ENCODE peak calls at places on chromosome 18, in eight cellular contexts. C is GM03348; H is astrocyte of the spinal cord; X is RKO; E is activated CD4-positive, alpha-beta T cell treated with anti-CD3 and anti-CD28 coated beads, Interleukin-2, amount 50 U/mL, for 1 hour; G is uterus; Z is NB4; B is pancreas. L is an unnamed sample.

GRCh38 chr18:44826418-44827259 is 146.0 kb downstream of the SETBP1 start:
- DNase-seq in C (peak; percentile 75), H (peak; percentile 98), X (no peak), E (no peak), G (peak; percentile 78), Z (no peak), B (peak; percentile 81), L (peak; percentile 85)

GRCh38 chr18:34643982-34644381 is 66.1 kb upstream of the DTNA start:
- DNase-seq in C (no peak), H (peak; percentile 30), X (no peak), E (no peak), G (no peak), Z (no peak), B (no peak), L (peak; percentile 38)

GRCh38 chr18:77071711-77072292 is 60.8 kb downstream of the MBP start:
- DNase-seq in C (peak; percentile 68), H (peak; percentile 95), X (no peak), E (peak; percentile 74), G (no peak), Z (no peak), B (no peak), L (no peak)

GRCh38 chr18:79900610-79901570 is 50.6 kb downstream of the SLC66A2 start:
- DNase-seq in C (peak; percentile 6), H (no peak), X (no peak), E (no peak), G (no peak), Z (no peak), B (peak; percentile 14), L (peak; percentile 77)

GRCh38 chr18:45250479-45250878 is 364.8 kb upstream of the SLC14A2 start:
- DNase-seq in C (no peak), H (no peak), X (no peak), E (no peak), G (no peak), Z (no peak), B (no peak), L (no peak)

GRCh38 chr18:3451166-3451988 is 1.4 kb downstream of the TGIF1 start:
- DNase-seq in C (peak; percentile 95), H (peak; percentile 96), X (peak; percentile 90), E (peak; percentile 82), G (peak; percentile 94), Z (peak; percentile 79), B (peak; percentile 92), L (peak; percentile 96)

GRCh38 chr18:75005622-75006021 is 203.3 kb downstream of the PTGR3 start:
- DNase-seq in C (no peak), H (no peak), X (no peak), E (no peak), G (no peak), Z (no peak), B (no peak), L (no peak)

GRCh38 chr18:77218642-77219041 is 31.0 kb upstream of the GALR1 start:
- DNase-seq in C (no peak), H (no peak), X (no peak), E (no peak), G (no peak), Z (peak; percentile 21), B (no peak), L (no peak)

GRCh38 chr18:25349131-25349925 is 2.6 kb downstream of the ZNF521 start:
- DNase-seq in C (peak; percentile 69), H (peak; percentile 62), X (no peak), E (no peak), G (peak; percentile 46), Z (no peak), B (peak; percentile 21), L (peak; percentile 93)

GRCh38 chr18:22241806-22242440 is 72.5 kb downstream of the GATA6 start:
- DNase-seq in C (no peak), H (no peak), X (no peak), E (no peak), G (no peak), Z (no peak), B (peak; percentile 20), L (no peak)

GRCh38 chr18:1872274-1872673 is 699.0 kb downstream of the METTL4 start:
- DNase-seq in C (no peak), H (no peak), X (no peak), E (no peak), G (no peak), Z (no peak), B (no peak), L (no peak)

GRCh38 chr18:79494936-79495335 is 99.2 kb downstream of the NFATC1 start:
- DNase-seq in C (no peak), H (no peak), X (no peak), E (no peak), G (peak; percentile 11), Z (no peak), B (peak; percentile 7), L (peak; percentile 82)

GRCh38 chr18:57094199-57094598 is 52.7 kb upstream of the BOD1L2 start:
- DNase-seq in C (no peak), H (no peak), X (no peak), E (no peak), G (no peak), Z (no peak), B (no peak), L (no peak)